ENCODE peak calls at places on chromosomes 5 and 9, in six cellular contexts. L, N, E, P, W and U are unnamed samples.

GRCh38 chr5:103505581-103506305 is 56.8 kb downstream of the NUDT12 start:
- DNase-seq in L (no peak), N (no peak), E (no peak), P (no peak), W (no peak), U (no peak)

GRCh38 chr5:151060742-151061141 is 20.1 kb downstream of the TNIP1 start:
- DNase-seq in L (no peak), N (no peak), E (no peak), P (no peak), W (no peak), U (no peak)

GRCh38 chr5:35131723-35132122 is 84.0 kb upstream of the AGXT2 start:
- DNase-seq in L (no peak), N (no peak), E (no peak), P (no peak), W (no peak), U (no peak)

GRCh38 chr5:136722581-136722980 is 357.2 kb upstream of the TRPC7 start:
- DNase-seq in L (no peak), N (no peak), E (no peak), P (no peak), W (no peak), U (no peak)

GRCh38 chr5:156835905-156836304 is 14.2 kb upstream of the PPP1R2B start:
- DNase-seq in L (no peak), N (peak; percentile 81), E (no peak), P (no peak), W (no peak), U (no peak)

GRCh38 chr9:121650220-121651013 is 1.0 kb upstream of the DAB2IP start:
- DNase-seq in L (no peak), N (no peak), E (peak; percentile 68), P (no peak), W (no peak), U (no peak)

GRCh38 chr5:38555354-38556114 is 912 bp downstream of the LIFR start:
- DNase-seq in L (no peak), N (no peak), E (no peak), P (no peak), W (no peak), U (no peak)

GRCh38 chr5:168364738-168365550 is 73.5 kb downstream of the WWC1 start:
- DNase-seq in L (no peak), N (no peak), E (peak; percentile 86), P (no peak), W (peak; percentile 78), U (no peak)

GRCh38 chr9:88604836-88605499 is 70.0 kb downstream of the NXNL2 start:
- DNase-seq in L (no peak), N (no peak), E (no peak), P (no peak), W (no peak), U (no peak)

GRCh38 chr9:111963995-111964394 is 67.4 kb downstream of the UGCG start:
- DNase-seq in L (no peak), N (no peak), E (no peak), P (no peak), W (no peak), U (no peak)

GRCh38 chr9:111966324-111966723 is 69.7 kb downstream of the UGCG start:
- DNase-seq in L (no peak), N (no peak), E (no peak), P (no peak), W (no peak), U (no peak)

GRCh38 chr9:111966851-111967250 is 70.2 kb downstream of the UGCG start:
- DNase-seq in L (no peak), N (no peak), E (no peak), P (peak; percentile 29), W (no peak), U (no peak)

GRCh38 chr9:111967621-111968020 is 71.0 kb downstream of the UGCG start:
- DNase-seq in L (no peak), N (no peak), E (no peak), P (no peak), W (no peak), U (no peak)

DNA sequence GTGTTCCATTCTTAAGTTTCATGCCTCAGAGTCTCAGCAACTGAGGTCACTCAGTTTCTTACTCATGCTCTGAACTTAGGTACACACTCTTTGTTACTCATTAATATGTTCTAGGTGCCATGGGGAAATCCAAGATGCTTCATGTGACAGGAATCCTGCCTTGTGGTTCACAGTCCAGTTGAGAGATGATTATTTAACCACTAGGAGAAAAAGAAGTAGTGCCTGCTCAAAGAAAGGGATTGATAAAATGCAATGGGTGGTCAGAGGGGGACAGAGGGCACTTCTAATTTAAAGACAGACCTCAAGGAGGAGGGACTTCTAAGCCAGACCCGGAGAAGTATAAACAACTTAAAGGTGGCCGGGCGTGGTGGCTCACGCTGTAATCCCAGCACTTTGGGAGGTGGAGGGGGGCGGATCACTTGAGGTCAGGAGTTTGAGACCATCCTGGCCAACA is 69.0 kb downstream of the UGCG start:
- DNase-seq in L (no peak), N (no peak), E (peak; percentile 31), P (no peak), W (no peak), U (no peak)
- TF ChIP-seq CTCF in L (no peak), N (no peak), E (no peak), P (no peak), W (no peak), U (no peak)

GRCh38 chr9:98419260-98419603 is 163.8 kb upstream of the TBC1D2 start:
- DNase-seq in L (no peak), N (no peak), E (no peak), P (no peak), W (no peak), U (no peak)
- TF ChIP-seq CTCF in L (no peak), N (no peak), E (no peak), P (no peak), W (no peak), U (no peak)

DNA sequence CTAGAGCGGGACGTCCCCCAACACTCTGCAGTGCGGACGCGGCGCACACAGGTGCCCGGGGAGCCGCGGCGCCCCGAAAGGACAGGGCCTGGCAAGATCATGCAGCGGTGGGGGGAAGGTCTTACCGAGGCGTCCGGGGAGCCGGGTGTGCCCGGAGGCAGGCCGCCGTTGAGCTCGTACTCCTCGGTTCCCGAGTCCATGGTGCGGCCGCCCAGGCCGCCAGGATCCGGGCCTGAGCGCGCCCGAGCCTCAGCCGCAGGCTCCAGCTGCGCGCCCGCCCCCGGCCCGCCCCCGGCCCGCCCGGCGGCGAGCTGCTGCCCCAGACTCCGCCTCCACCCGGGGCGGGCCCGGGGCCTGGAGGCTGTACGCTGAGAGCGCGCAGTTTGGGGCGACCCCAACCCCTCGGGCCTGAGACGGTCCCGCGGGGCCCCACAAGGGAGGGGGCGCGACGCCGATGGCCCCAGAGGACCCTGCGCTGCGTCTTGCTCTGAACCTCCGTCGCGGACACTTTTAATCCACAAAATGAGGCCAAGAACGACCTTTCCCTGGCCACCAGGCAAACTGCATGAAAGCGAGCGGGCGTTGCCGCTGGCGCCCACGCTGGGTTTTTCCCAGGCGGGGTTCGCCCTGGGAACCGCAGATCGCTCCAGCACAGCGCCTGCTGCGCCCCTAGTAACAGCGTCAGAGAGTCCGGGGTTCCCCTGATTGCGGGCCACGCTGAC is at the start of gene NINJ1:
- DNase-seq in L (peak; percentile 90), N (peak; percentile 79), E (peak; percentile 83), P (peak; percentile 64), W (peak; percentile 93), U (peak; percentile 47)
- TF ChIP-seq CTCF in L (no peak), N (no peak), E (peak; percentile 27), P (peak; percentile 24), W (no peak), U (no peak)

GRCh38 chr9:135702002-135702721 is at the start of gene KCNT1:
- DNase-seq in L (no peak), N (peak; percentile 22), E (no peak), P (no peak), W (no peak), U (peak; percentile 16)
- TF ChIP-seq CTCF in L (peak; percentile 90), N (peak; percentile 81), E (peak; percentile 74), P (peak; percentile 75), W (no peak), U (peak; percentile 54)

GRCh38 chr9:90099262-90099982 is 494.6 kb downstream of the GADD45G start:
- DNase-seq in L (no peak), N (peak; percentile 24), E (no peak), P (no peak), W (no peak), U (peak; percentile 13)
- TF ChIP-seq CTCF in L (peak; percentile 33), N (peak; percentile 67), E (peak; percentile 66), P (peak; percentile 64), W (no peak), U (peak; percentile 19)

DNA sequence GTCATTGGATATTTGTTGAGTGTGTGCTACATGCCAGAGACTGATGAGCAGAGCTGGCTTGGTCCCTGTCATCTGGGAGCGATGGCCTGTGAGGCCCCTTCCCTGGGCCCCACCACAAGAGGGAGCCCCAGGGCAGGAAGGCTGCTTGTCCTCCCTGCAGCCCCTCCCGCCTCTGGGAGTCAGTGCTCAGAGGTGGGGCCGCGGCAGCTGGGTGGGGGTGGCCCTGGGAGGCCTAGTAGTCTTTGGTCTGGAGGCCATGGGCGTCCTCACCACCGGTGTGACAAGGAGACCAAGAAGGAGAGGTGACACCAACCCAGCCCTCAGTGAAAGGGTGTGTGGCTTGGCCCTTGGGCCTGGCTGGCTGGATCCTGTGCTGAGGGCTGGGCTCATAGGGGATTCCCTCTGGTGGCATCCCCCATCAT is 166.4 kb downstream of the GAPVD1 start:
- DNase-seq in L (no peak), N (peak; percentile 64), E (peak; percentile 32), P (no peak), W (no peak), U (peak; percentile 50)
- TF ChIP-seq CTCF in L (peak; percentile 30), N (peak; percentile 86), E (peak; percentile 51), P (no peak), W (no peak), U (peak; percentile 64)

DNA sequence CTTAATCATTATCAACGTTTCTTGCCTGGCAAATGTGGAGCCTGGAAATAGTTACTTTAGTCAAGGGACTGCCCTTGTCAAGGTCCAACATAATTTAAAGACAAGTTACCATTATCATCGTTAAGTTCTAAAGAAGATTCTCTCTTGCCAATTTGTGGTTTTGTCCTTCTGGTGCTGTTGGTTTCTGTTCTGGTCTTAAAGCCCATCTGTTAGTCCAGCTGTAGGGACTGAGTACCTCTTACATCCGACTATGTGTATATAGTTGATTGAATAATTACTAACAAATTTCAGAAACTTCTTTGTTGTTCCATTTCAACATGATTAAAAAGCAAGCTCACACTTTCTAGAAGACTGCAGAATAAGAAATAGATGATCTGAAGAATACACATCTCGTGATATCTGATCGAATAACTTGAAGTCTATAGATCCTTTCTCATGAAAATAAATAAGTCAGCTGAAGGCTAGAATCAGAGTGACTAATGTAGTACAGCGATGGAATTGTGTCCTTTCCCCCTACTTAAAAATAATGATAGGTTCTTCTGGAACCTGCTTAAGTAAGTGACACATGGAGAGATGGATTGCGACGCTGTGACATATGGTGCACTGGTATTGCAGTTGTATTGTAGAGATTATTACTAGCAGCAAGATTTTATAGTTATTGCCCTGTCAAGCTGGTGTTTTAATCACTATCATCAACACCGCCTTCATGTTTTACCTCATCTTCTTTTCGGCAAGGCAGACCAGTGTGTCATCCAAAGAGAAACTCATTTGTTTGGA is 1855.1 kb downstream of the MAT2B start:
- DNase-seq in L (no peak), N (no peak), E (no peak), P (no peak), W (no peak), U (no peak)
- TF ChIP-seq CTCF in L (no peak), N (no peak), E (no peak), P (no peak), W (no peak), U (no peak)

GRCh38 chr5:65098393-65098792 is 329.7 kb downstream of the CWC27 start:
- DNase-seq in L (no peak), N (no peak), E (no peak), P (no peak), W (no peak), U (no peak)
- TF ChIP-seq CTCF in L (no peak), N (no peak), E (no peak), P (no peak), W (no peak), U (no peak)